ENCODE peak calls at places on chromosome 2, in seven cellular contexts. I, P, H, Q, T, B and L are unnamed samples.

GRCh38 chr2:174631009-174631981 is 33.7 kb upstream of the WIPF1 start:
- DNase-seq in I (peak), P (no peak), H (peak), Q (peak), T (peak), B (no peak), L (peak)

GRCh38 chr2:197229509-197230458 is 80.8 kb downstream of the ANKRD44 start:
- DNase-seq in I (peak), P (no peak), H (peak), Q (peak), T (peak), B (no peak), L (peak)

GRCh38 chr2:212538156-212539144 is at the start of gene ERBB4:
- DNase-seq in I (peak), P (peak), H (peak), Q (no peak), T (no peak), B (peak), L (no peak)

GRCh38 chr2:180890781-180891180 is 89.6 kb upstream of the UBE2E3 start:
- DNase-seq in I (peak), P (no peak), H (peak), Q (peak), T (peak), B (no peak), L (peak)

GRCh38 chr2:8669157-8669852 is 12.6 kb upstream of the ID2 start:
- DNase-seq in I (peak), P (no peak), H (no peak), Q (peak), T (peak), B (no peak), L (peak)

GRCh38 chr2:118031566-118031965 is 17.7 kb upstream of the CCDC93 start:
- DNase-seq in I (no peak), P (no peak), H (no peak), Q (no peak), T (no peak), B (no peak), L (no peak)

GRCh38 chr2:213065583-213066444 is 85.6 kb downstream of the IKZF2 start:
- DNase-seq in I (peak), P (no peak), H (peak), Q (peak), T (peak), B (peak), L (peak)

GRCh38 chr2:69222984-69223658 is 163.9 kb downstream of the GFPT1 start:
- DNase-seq in I (peak), P (no peak), H (peak), Q (peak), T (peak), B (peak), L (peak)

GRCh38 chr2:27606611-27607010 is 22.2 kb downstream of the CCDC121 start:
- DNase-seq in I (peak), P (no peak), H (peak), Q (peak), T (peak), B (no peak), L (no peak)

GRCh38 chr2:82797469-82797868 is 1661.6 kb downstream of the SUCLG1 start:
- DNase-seq in I (no peak), P (no peak), H (no peak), Q (no peak), T (no peak), B (no peak), L (no peak)

GRCh38 chr2:56589194-56589593 is 405.4 kb downstream of the CCDC85A start:
- DNase-seq in I (no peak), P (no peak), H (no peak), Q (no peak), T (no peak), B (no peak), L (no peak)

GRCh38 chr2:98658816-98659486 is 50.6 kb downstream of the UNC50 start:
- DNase-seq in I (no peak), P (no peak), H (no peak), Q (no peak), T (no peak), B (no peak), L (no peak)

GRCh38 chr2:215104226-215104625 is 34.2 kb downstream of the ABCA12 start:
- DNase-seq in I (no peak), P (no peak), H (no peak), Q (no peak), T (no peak), B (no peak), L (no peak)

GRCh38 chr2:179266271-179266670 is 1.6 kb upstream of the SESTD1 start:
- DNase-seq in I (no peak), P (no peak), H (no peak), Q (no peak), T (no peak), B (no peak), L (peak)

GRCh38 chr2:176385219-176385618 is 116.0 kb downstream of the MTX2 start:
- DNase-seq in I (peak), P (no peak), H (no peak), Q (no peak), T (peak), B (no peak), L (no peak)

GRCh38 chr2:25494626-25495025 is 152.9 kb upstream of the DNMT3A start:
- DNase-seq in I (peak), P (no peak), H (no peak), Q (peak), T (no peak), B (no peak), L (peak)

GRCh38 chr2:147554708-147555107 is 290.1 kb upstream of the ACVR2A start:
- DNase-seq in I (no peak), P (peak), H (no peak), Q (no peak), T (no peak), B (peak), L (no peak)

GRCh38 chr2:20597868-20598183 is 53.1 kb downstream of the HS1BP3 start:
- DNase-seq in I (peak), P (peak), H (no peak), Q (no peak), T (no peak), B (no peak), L (no peak)

GRCh38 chr2:217797661-217798069 is 205.1 kb downstream of the TNS1 start:
- DNase-seq in I (no peak), P (peak), H (no peak), Q (peak), T (peak), B (peak), L (no peak)

GRCh38 chr2:25936889-25937545 is 45.3 kb downstream of the KIF3C start:
- DNase-seq in I (peak), P (no peak), H (peak), Q (no peak), T (no peak), B (no peak), L (peak)

GRCh38 chr2:69026026-69026425 is 13.0 kb downstream of the ANTXR1 start:
- DNase-seq in I (peak), P (no peak), H (peak), Q (peak), T (peak), B (no peak), L (peak)

GRCh38 chr2:16962459-16962858 is 296.8 kb upstream of the CYRIA start:
- DNase-seq in I (no peak), P (no peak), H (no peak), Q (no peak), T (no peak), B (no peak), L (no peak)

GRCh38 chr2:102141011-102141914 is 1.3 kb upstream of the IL1R1 start:
- DNase-seq in I (peak), P (no peak), H (peak), Q (peak), T (peak), B (no peak), L (peak)
- H3K4me3 ChIP-seq in I (peak), P (peak), H (peak), Q (peak), T (peak), B (peak), L (peak)

GRCh38 chr2:193627187-193627917 is 1432.6 kb upstream of the TMEFF2 start:
- DNase-seq in I (no peak), P (no peak), H (no peak), Q (no peak), T (no peak), B (no peak), L (no peak)

GRCh38 chr2:193627918-193628254 is 1433.2 kb upstream of the TMEFF2 start:
- DNase-seq in I (no peak), P (no peak), H (no peak), Q (no peak), T (no peak), B (no peak), L (no peak)
- TF ChIP-seq CTCF in I (no peak), P (no peak), H (no peak), Q (no peak), T (no peak), B (no peak), L (no peak)

GRCh38 chr2:47274054-47274779 is 119.1 kb upstream of the STPG4 start:
- DNase-seq in I (peak), P (no peak), H (peak), Q (peak), T (peak), B (no peak), L (peak)

GRCh38 chr2:47272905-47273758 is 118.0 kb upstream of the STPG4 start:
- DNase-seq in I (no peak), P (no peak), H (no peak), Q (no peak), T (no peak), B (no peak), L (no peak)

GRCh38 chr2:47271054-47272000 is 116.2 kb upstream of the STPG4 start:
- DNase-seq in I (no peak), P (no peak), H (peak), Q (no peak), T (no peak), B (no peak), L (no peak)

GRCh38 chr2:47270421-47270820 is 115.3 kb upstream of the STPG4 start:
- DNase-seq in I (no peak), P (no peak), H (peak), Q (no peak), T (no peak), B (no peak), L (no peak)

DNA sequence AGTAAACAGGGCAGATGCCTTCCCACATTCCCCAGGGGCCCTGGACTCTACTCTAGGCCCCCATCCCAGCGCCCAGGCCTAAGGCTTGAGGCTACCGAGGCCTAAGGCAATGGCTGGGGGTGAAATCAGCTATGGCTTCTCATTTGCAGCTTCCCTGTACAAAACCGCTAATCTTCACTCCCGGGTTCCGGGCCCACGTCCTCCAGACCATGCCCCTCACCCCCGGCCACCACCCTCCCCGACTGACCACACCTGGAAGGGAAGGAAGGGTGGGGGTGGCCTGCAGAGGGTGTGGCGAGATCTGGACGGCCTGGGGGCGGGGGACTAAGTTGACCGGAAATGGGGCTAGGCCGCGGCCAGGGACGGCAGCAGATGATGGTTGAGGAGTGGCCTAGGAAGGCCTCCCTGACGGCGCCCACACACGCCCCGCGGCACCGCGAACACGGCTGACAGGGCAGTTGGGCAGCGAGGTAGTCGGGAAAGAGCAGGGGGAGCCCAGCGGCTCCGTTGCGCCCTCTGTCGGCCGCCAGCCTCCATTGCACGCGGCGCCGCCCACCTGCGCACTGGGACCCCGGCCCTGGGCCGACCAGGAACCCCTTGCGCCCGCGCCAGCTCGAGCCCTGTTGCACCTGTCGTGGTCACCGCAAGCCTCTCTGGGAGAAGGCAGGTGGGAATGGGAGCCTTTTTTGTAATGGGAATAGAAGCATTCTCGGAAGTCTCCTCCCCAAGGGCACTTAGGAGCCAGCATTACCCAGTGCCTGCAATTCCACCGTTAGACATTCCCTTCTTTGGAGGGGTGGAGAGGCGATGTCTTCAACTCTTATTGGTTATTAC is 117.1 kb upstream of the STPG4 start:
- DNase-seq in I (peak), P (peak), H (peak), Q (peak), T (peak), B (peak), L (peak)
- H3K4me3 ChIP-seq in I (peak), P (peak), H (peak), Q (no peak), T (peak), B (peak), L (peak)

DNA sequence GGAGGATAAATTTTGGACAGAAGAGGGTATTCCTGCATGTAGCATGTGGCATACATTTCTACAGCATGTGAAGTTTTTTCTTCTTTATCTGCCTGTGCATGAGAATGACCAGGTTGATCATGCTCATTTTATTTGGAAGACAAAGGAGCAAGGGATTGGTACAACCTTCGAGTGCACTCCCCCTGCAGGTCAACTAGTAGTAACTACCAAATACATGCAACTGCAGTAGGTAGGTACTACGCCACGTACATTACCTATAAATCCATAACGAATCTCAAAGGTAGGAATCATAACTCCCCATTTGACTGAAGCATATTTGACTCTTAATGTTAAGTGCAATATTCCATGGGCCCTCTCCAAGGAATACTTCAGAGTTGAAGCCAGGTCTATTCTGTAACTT is 763.9 kb downstream of the TSN start:
- DNase-seq in I (no peak), P (no peak), H (peak), Q (no peak), T (peak), B (no peak), L (no peak)
- TF ChIP-seq CTCF in I (no peak), P (no peak), H (peak), Q (no peak), T (peak), B (peak), L (peak)

GRCh38 chr2:128197059-128197458 is 106.1 kb downstream of the UGGT1 start:
- DNase-seq in I (no peak), P (no peak), H (no peak), Q (no peak), T (no peak), B (no peak), L (no peak)

GRCh38 chr2:128198666-128199065 is 107.7 kb downstream of the UGGT1 start:
- DNase-seq in I (no peak), P (no peak), H (no peak), Q (no peak), T (no peak), B (no peak), L (no peak)

GRCh38 chr2:128199141-128199540 is 108.1 kb downstream of the UGGT1 start:
- DNase-seq in I (no peak), P (no peak), H (no peak), Q (no peak), T (no peak), B (no peak), L (no peak)

GRCh38 chr2:128195435-128195984 is 104.5 kb downstream of the UGGT1 start:
- DNase-seq in I (no peak), P (no peak), H (no peak), Q (no peak), T (no peak), B (no peak), L (no peak)

DNA sequence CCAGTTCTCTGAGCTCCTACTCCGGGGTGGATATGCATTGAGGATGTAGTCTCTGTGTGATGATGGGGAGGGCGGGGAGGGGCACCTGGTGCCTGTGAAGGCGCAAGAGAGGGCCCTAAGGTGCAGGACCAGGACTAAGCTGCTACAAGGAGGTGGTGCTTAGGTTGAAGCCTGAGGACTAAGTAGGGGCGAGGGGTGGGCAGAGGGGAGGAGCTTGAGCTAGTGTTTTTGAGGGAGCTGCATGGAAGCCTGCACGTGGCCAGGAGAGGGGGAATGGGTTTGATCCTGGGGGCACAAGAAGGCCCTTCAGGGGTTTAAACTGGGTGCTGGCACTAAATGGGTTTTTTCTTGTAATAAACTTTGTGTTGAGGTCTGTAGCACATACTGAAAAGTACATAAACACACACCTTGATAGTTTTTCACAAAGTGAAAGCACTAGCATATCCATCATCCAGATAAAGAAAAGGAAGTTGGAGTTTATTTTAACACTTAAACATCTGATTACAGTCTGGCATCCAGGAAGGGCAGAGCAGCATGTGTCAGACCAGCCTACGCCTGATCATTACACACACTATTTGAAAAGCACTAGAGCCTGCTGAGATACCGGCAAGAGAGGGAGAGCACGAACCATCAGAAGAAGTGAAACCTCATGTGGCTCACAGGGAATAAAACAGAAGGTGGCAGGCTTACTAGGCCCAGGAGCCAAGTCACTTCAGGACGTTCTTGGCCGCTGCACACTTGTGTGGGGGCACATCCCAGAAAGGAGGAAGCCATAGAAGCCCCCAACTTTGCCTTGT is 105.2 kb downstream of the UGGT1 start:
- DNase-seq in I (peak), P (no peak), H (no peak), Q (peak), T (peak), B (no peak), L (peak)
- H3K4me3 ChIP-seq in I (peak), P (no peak), H (no peak), Q (no peak), T (no peak), B (no peak), L (no peak)

DNA sequence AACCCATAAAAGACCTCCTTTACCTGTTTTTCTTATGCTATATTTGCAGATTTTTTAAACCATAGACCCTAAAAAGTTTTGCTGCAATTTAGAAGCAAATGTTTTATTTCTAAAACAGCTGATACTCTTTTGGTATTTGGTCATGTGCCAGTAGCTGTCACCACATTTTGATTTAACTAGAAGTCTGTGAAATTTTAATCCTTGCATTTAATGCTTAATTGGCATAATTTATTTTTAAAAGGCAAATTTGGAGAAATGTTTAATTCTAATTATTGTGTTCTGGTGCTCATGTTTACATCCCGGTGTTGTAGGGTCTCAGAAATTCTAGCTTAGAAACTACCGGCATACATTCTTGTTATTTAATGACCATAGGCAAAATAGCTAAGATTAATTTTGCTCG is 111.8 kb downstream of the TTC27 start:
- DNase-seq in I (no peak), P (no peak), H (no peak), Q (no peak), T (no peak), B (no peak), L (peak)
- TF ChIP-seq CTCF in I (no peak), P (no peak), H (no peak), Q (no peak), T (no peak), B (no peak), L (no peak)